ENCODE peak calls at places on chromosomes 6 and 20, in seven cellular contexts. Q, I, E, M, F, R and U are unnamed samples.

GRCh38 chr6:131199568-131200272 is 64.5 kb downstream of the AKAP7 start:
- DNase-seq in Q (peak), I (peak), E (peak), M (peak), F (peak), R (no peak), U (no peak)

GRCh38 chr6:14440215-14440890 is 322.8 kb downstream of the CD83 start:
- DNase-seq in Q (no peak), I (no peak), E (no peak), M (no peak), F (no peak), R (no peak), U (no peak)

GRCh38 chr6:2165216-2165725 is 80.1 kb downstream of the GMDS start:
- DNase-seq in Q (no peak), I (no peak), E (no peak), M (no peak), F (no peak), R (no peak), U (no peak)

GRCh38 chr6:142074516-142074915 is 58.2 kb upstream of the GJE1 start:
- DNase-seq in Q (no peak), I (no peak), E (no peak), M (no peak), F (no peak), R (no peak), U (no peak)

GRCh38 chr6:42135161-42135560 is 7.3 kb downstream of the C6orf132 start:
- DNase-seq in Q (no peak), I (no peak), E (no peak), M (no peak), F (no peak), R (no peak), U (no peak)

GRCh38 chr6:44842616-44843015 is 455.1 kb downstream of the CDC5L start:
- DNase-seq in Q (no peak), I (no peak), E (no peak), M (no peak), F (no peak), R (no peak), U (no peak)

GRCh38 chr6:150228067-150228733 is 85.4 kb downstream of the PPP1R14C start:
- DNase-seq in Q (no peak), I (no peak), E (no peak), M (no peak), F (no peak), R (no peak), U (no peak)

GRCh38 chr6:30885481-30885998 is 1.2 kb downstream of the DDR1 start:
- DNase-seq in Q (peak), I (no peak), E (peak), M (peak), F (no peak), R (no peak), U (no peak)

GRCh38 chr6:168128631-168129291 is 49.7 kb upstream of the FRMD1 start:
- DNase-seq in Q (no peak), I (no peak), E (no peak), M (no peak), F (peak), R (no peak), U (no peak)

GRCh38 chr20:7196481-7196880 is 429.0 kb downstream of the BMP2 start:
- DNase-seq in Q (no peak), I (peak), E (no peak), M (peak), F (no peak), R (no peak), U (no peak)

GRCh38 chr6:82145926-82146452 is 101.6 kb downstream of the IBTK start:
- DNase-seq in Q (no peak), I (no peak), E (no peak), M (no peak), F (no peak), R (no peak), U (no peak)

GRCh38 chr6:137261393-137262154 is 42.4 kb upstream of the IFNGR1 start:
- DNase-seq in Q (peak), I (no peak), E (peak), M (peak), F (no peak), R (no peak), U (no peak)

GRCh38 chr6:125156496-125156895 is 2.9 kb downstream of the TPD52L1 start:
- DNase-seq in Q (no peak), I (no peak), E (no peak), M (no peak), F (no peak), R (no peak), U (no peak)

GRCh38 chr6:125151715-125152114 is 1.9 kb upstream of the TPD52L1 start:
- DNase-seq in Q (no peak), I (no peak), E (no peak), M (no peak), F (no peak), R (no peak), U (no peak)

GRCh38 chr6:125155344-125155743 is 1.8 kb downstream of the TPD52L1 start:
- DNase-seq in Q (no peak), I (no peak), E (no peak), M (no peak), F (no peak), R (no peak), U (no peak)

GRCh38 chr6:125153541-125154183 is at the start of gene TPD52L1:
- DNase-seq in Q (peak), I (no peak), E (peak), M (peak), F (peak), R (peak), U (peak)

GRCh38 chr6:125154184-125155135 is 887 bp downstream of the TPD52L1 start:
- DNase-seq in Q (peak), I (no peak), E (peak), M (peak), F (peak), R (no peak), U (no peak)
- TF ChIP-seq CTCF in Q (peak), I (no peak), E (no peak), M (peak), F (no peak), R (peak), U (no peak)

GRCh38 chr6:139371421-139372253 is 2.8 kb downstream of the CITED2 start:
- DNase-seq in Q (no peak), I (no peak), E (no peak), M (peak), F (no peak), R (no peak), U (no peak)

GRCh38 chr6:139373928-139374356 is 506 bp downstream of the CITED2 start:
- DNase-seq in Q (peak), I (no peak), E (peak), M (no peak), F (no peak), R (no peak), U (no peak)

GRCh38 chr6:139374357-139375238 is at the start of gene CITED2:
- DNase-seq in Q (peak), I (peak), E (peak), M (peak), F (peak), R (peak), U (no peak)

GRCh38 chr6:139372326-139373153 is 1.9 kb downstream of the CITED2 start:
- DNase-seq in Q (no peak), I (no peak), E (no peak), M (peak), F (no peak), R (no peak), U (no peak)

DNA sequence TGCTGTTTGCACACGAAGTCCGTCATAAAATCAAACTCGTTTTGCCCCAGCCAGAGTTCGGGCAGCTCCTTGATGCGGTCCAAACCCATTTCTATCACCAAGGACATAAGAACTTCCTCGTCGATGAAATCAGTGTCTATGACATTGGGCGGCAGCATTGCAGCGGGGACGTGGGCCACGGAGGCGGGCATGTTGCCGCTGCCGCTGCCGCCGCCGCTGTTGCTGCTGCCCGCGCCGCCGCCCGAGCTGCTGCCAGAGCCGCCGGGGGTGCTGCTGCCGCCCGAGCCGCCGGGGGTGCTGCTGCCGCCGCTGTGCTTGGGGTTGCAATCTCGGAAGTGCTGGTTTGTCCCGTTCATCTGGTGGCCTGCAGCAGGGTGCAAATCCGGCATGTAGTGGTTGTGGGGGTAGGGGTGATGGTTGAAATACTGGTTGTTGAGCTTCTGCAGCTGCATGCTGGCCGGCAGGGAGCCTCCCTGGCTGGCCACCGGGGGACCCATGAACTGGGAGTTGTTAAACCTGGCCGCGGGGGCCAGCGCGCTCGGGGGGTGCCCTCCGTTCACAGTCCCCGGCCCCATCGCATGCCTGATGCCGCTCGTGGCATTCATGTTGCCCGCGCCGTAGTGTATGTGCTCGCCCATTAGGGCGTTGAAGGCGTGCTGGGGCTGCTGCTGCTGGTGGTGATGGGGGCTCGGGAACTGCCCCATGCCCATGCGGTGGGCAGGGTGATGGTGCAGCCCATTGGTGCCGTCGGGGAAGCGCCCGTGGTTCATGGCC is 1.1 kb downstream of the CITED2 start:
- DNase-seq in Q (peak), I (no peak), E (peak), M (peak), F (peak), R (peak), U (no peak)
- TF ChIP-seq CTCF in Q (no peak), I (peak), E (peak), M (no peak), F (peak), R (peak), U (peak)

DNA sequence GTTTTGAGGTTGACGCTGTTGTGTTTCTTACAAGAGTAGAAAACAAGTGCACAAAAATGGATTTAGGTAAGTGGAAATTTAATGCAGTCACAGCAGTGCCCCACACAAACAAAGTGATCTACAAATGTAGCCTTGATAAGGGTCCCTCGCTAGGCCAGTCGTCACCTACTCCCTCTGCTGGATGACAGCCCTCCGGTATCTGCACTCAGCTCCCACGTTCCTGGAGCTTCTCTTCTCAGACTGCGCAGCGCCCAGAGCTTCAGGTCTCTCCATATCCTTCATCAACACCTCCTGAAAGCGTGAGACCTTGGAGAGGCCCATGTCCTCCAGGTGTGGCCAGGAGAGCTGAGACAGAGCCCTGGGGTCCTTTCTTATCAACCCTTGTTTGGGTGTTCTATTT is 58.3 kb upstream of the MAP3K4 start:
- DNase-seq in Q (no peak), I (no peak), E (no peak), M (no peak), F (no peak), R (no peak), U (no peak)
- TF ChIP-seq CTCF in Q (no peak), I (no peak), E (no peak), M (no peak), F (no peak), R (peak), U (peak)

GRCh38 chr20:60062431-60063336 is 104.5 kb downstream of the CDH26 start:
- DNase-seq in Q (no peak), I (peak), E (no peak), M (no peak), F (no peak), R (peak), U (no peak)
- TF ChIP-seq CTCF in Q (no peak), I (no peak), E (no peak), M (no peak), F (no peak), R (peak), U (no peak)